ENCODE peak calls at places on chromosomes 3 and 15, in seven cellular contexts. One of them, this sample, is unnamed.

GRCh38 chr3:18237251-18238005 is 187.7 kb downstream of the SATB1 start:
- DNase-seq in A549: no peak
- DNase-seq in K562: no peak
- DNase-seq in HepG2: no peak
- DNase-seq in GM12878: no peak
- DNase-seq in HCT116: peak; percentile 13
- DNase-seq in H1: no peak
- DNase-seq in this sample: peak; percentile 64

GRCh38 chr3:123331651-123332050 is 117.2 kb downstream of the ADCY5 start:
- DNase-seq in A549: no peak
- DNase-seq in K562: no peak
- DNase-seq in HepG2: no peak
- DNase-seq in GM12878: no peak
- DNase-seq in HCT116: no peak
- DNase-seq in H1: no peak
- DNase-seq in this sample: no peak

GRCh38 chr3:71919572-71919971 is 134.6 kb upstream of the PROK2 start:
- DNase-seq in A549: no peak
- DNase-seq in K562: no peak
- DNase-seq in HepG2: no peak
- DNase-seq in GM12878: no peak
- DNase-seq in HCT116: no peak
- DNase-seq in H1: no peak
- DNase-seq in this sample: no peak

GRCh38 chr3:29406433-29406832 is 125.6 kb downstream of the RBMS3 start:
- DNase-seq in A549: no peak
- DNase-seq in K562: no peak
- DNase-seq in HepG2: no peak
- DNase-seq in GM12878: no peak
- DNase-seq in HCT116: no peak
- DNase-seq in H1: no peak
- DNase-seq in this sample: no peak

GRCh38 chr15:49610166-49610918 is 10.3 kb downstream of the FAM227B start:
- DNase-seq in A549: no peak
- DNase-seq in K562: no peak
- DNase-seq in HepG2: no peak
- DNase-seq in GM12878: no peak
- DNase-seq in HCT116: no peak
- DNase-seq in H1: no peak
- DNase-seq in this sample: no peak

GRCh38 chr15:77013786-77014136 is 18.8 kb downstream of the PSTPIP1 start:
- DNase-seq in A549: no peak
- DNase-seq in K562: peak; percentile 27
- DNase-seq in HepG2: no peak
- DNase-seq in GM12878: no peak
- DNase-seq in HCT116: peak; percentile 24
- DNase-seq in H1: no peak
- DNase-seq in this sample: no peak

GRCh38 chr3:23662079-23662617 is 143.6 kb upstream of the UBE2E1 start:
- DNase-seq in A549: no peak
- DNase-seq in K562: no peak
- DNase-seq in HepG2: no peak
- DNase-seq in GM12878: no peak
- DNase-seq in HCT116: no peak
- DNase-seq in H1: no peak
- DNase-seq in this sample: peak; percentile 45

GRCh38 chr3:126473292-126474168 is 2.2 kb downstream of the ZXDC start:
- DNase-seq in A549: no peak
- DNase-seq in K562: no peak
- DNase-seq in HepG2: no peak
- DNase-seq in GM12878: no peak
- DNase-seq in HCT116: no peak
- DNase-seq in H1: no peak
- DNase-seq in this sample: no peak

GRCh38 chr3:67947808-67948508 is 293.5 kb upstream of the SUCLG2 start:
- DNase-seq in A549: peak; percentile 14
- DNase-seq in K562: no peak
- DNase-seq in HepG2: peak; percentile 70
- DNase-seq in GM12878: no peak
- DNase-seq in HCT116: no peak
- DNase-seq in H1: peak; percentile 23
- DNase-seq in this sample: no peak

GRCh38 chr3:136281966-136282554 is 31.9 kb downstream of the PCCB start:
- DNase-seq in A549: no peak
- DNase-seq in K562: no peak
- DNase-seq in HepG2: no peak
- DNase-seq in GM12878: no peak
- DNase-seq in HCT116: no peak
- DNase-seq in H1: no peak
- DNase-seq in this sample: no peak

GRCh38 chr15:92655178-92655995 is at the start of gene FAM174B:
- DNase-seq in A549: peak; percentile 68
- DNase-seq in K562: no peak
- DNase-seq in HepG2: no peak
- DNase-seq in GM12878: no peak
- DNase-seq in HCT116: no peak
- DNase-seq in H1: no peak
- DNase-seq in this sample: no peak

GRCh38 chr15:22888120-22888859 is 49.8 kb downstream of the NIPA2 start:
- DNase-seq in A549: peak; percentile 71
- DNase-seq in K562: peak; percentile 32
- DNase-seq in HepG2: no peak
- DNase-seq in GM12878: no peak
- DNase-seq in HCT116: no peak
- DNase-seq in H1: no peak
- DNase-seq in this sample: peak; percentile 99

GRCh38 chr3:194139977-194140351 is 4.0 kb downstream of the HES1 start:
- DNase-seq in A549: no peak
- DNase-seq in K562: no peak
- DNase-seq in HepG2: no peak
- DNase-seq in GM12878: no peak
- DNase-seq in HCT116: no peak
- DNase-seq in H1: no peak
- DNase-seq in this sample: peak; percentile 14

GRCh38 chr15:41940441-41940857 is 31.9 kb downstream of the EHD4 start:
- DNase-seq in A549: peak; percentile 38
- DNase-seq in K562: no peak
- DNase-seq in HepG2: peak; percentile 20
- DNase-seq in GM12878: no peak
- DNase-seq in HCT116: peak; percentile 82
- DNase-seq in H1: no peak
- DNase-seq in this sample: peak; percentile 87

GRCh38 chr15:31459011-31459748 is 132.5 kb downstream of the KLF13 start:
- DNase-seq in A549: no peak
- DNase-seq in K562: no peak
- DNase-seq in HepG2: no peak
- DNase-seq in GM12878: peak; percentile 77
- DNase-seq in HCT116: no peak
- DNase-seq in H1: no peak
- DNase-seq in this sample: peak; percentile 37

GRCh38 chr15:31458591-31458990 is 132.0 kb downstream of the KLF13 start:
- DNase-seq in A549: no peak
- DNase-seq in K562: no peak
- DNase-seq in HepG2: no peak
- DNase-seq in GM12878: no peak
- DNase-seq in HCT116: no peak
- DNase-seq in H1: no peak
- DNase-seq in this sample: no peak

GRCh38 chr15:31456329-31457060 is 129.9 kb downstream of the KLF13 start:
- DNase-seq in A549: no peak
- DNase-seq in K562: no peak
- DNase-seq in HepG2: no peak
- DNase-seq in GM12878: no peak
- DNase-seq in HCT116: no peak
- DNase-seq in H1: no peak
- DNase-seq in this sample: no peak

GRCh38 chr15:31457161-31457560 is 130.5 kb downstream of the KLF13 start:
- DNase-seq in A549: peak; percentile 38
- DNase-seq in K562: no peak
- DNase-seq in HepG2: no peak
- DNase-seq in GM12878: no peak
- DNase-seq in HCT116: no peak
- DNase-seq in H1: no peak
- DNase-seq in this sample: no peak

DNA sequence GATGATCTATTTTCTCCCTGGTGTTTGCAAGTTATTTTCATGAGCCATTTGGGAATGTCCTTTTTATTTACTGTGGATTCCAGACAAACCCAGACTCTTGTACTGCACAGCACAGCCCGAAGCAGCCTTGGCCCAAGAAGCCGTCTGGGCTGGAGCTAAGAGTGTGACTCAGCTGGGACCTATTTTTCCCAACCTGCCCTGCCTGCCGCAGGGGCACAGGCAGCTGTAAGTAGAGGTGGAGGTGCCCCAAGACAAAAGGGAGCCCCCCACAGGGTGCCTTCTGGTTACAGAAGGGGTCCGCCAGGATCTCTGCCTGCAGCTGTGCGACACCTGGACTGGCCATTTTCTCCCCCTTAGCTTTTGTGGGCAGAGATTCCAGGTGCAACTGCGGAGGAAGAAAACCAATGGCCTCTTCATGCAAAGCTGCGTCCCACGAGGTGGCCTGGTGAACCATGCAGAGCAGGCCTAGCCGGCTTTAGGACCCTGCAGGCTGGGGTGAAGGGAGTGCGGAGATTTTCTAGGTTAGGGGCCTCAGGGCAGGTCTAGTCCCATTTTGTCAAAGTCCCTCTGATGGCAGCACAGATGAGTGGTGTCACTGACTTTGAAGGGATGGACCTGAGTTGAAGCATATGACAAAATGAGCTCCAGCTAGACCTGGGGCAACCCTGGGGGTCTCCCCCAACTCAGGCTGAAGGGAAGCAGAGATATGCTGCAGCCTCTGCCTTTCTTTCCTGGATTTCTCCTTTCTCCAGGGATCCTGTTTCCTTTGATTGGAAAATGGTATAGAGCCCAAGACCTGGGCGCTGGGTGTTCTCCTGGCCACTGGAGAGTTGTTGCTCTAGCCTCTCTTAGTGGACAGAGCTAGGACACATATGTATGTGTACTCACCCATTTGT is 131.2 kb downstream of the KLF13 start:
- DNase-seq in A549: peak; percentile 69
- DNase-seq in K562: no peak
- DNase-seq in HepG2: no peak
- DNase-seq in GM12878: no peak
- DNase-seq in HCT116: no peak
- DNase-seq in H1: no peak
- DNase-seq in this sample: peak; percentile 44
- TF ChIP-seq CEBPB in A549: no peak
- TF ChIP-seq CEBPB in K562: no peak
- TF ChIP-seq CEBPB in HepG2: no peak
- TF ChIP-seq CEBPB in GM12878: no peak
- TF ChIP-seq CEBPB in HCT116: no peak
- TF ChIP-seq CEBPB in H1: no peak
- TF ChIP-seq CEBPB in this sample: no peak

DNA sequence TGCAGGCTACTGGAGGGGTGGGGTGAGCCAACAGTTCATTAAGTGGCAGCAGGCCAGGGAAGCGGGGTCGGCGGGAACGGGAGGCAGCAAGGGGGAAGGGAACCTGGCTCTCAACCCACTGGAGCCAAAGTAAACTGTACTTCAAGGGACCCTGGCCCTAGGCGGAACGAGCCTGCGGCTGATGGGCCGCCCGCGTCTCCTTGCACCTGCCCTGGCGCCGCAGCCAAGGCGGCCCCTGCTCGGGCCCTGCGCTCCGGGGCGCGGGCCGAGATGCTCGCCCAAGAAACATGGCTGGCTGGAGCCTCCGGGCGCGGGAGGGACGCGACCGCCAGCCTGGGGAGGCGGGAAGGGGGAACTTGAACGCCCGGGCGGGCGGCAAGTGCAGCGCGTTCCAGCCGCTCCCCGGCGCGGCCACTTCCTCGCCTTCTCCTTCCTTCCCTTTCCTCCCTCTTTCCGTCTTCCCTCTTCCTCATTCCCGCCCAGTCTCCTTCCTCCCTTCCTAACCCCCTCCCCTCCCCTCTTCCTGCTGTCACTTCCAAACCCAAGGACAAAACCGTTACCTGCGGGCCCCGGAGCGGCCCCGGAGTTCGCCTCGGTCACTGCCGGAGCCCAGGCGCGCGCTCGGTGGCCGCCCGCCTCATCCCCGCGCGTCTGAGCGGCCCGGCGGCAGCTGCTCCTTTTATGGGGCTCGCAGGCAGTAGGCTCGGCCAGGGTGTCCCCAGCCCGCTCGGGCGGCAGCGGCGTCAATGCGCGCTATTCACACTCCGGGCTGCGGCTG is 489.7 kb downstream of the MAGI1 start:
- DNase-seq in A549: no peak
- DNase-seq in K562: no peak
- DNase-seq in HepG2: peak; percentile 9
- DNase-seq in GM12878: no peak
- DNase-seq in HCT116: no peak
- DNase-seq in H1: no peak
- DNase-seq in this sample: no peak
- TF ChIP-seq CEBPB in A549: no peak
- TF ChIP-seq CEBPB in K562: no peak
- TF ChIP-seq CEBPB in HepG2: no peak
- TF ChIP-seq CEBPB in GM12878: no peak
- TF ChIP-seq CEBPB in HCT116: no peak
- TF ChIP-seq CEBPB in H1: no peak
- TF ChIP-seq CEBPB in this sample: no peak

GRCh38 chr3:150546226-150547044 is at the start of the genes EIF2A and SERP1:
- DNase-seq in A549: peak; percentile 99
- DNase-seq in K562: peak; percentile 88
- DNase-seq in HepG2: peak; percentile 97
- DNase-seq in GM12878: peak; percentile 98
- DNase-seq in HCT116: peak; percentile 98
- DNase-seq in H1: peak; percentile 96
- DNase-seq in this sample: peak; percentile 99
- TF ChIP-seq CEBPB in A549: no peak
- TF ChIP-seq CEBPB in K562: no peak
- TF ChIP-seq CEBPB in HepG2: no peak
- TF ChIP-seq CEBPB in GM12878: no peak
- TF ChIP-seq CEBPB in HCT116: no peak
- TF ChIP-seq CEBPB in H1: no peak
- TF ChIP-seq CEBPB in this sample: peak; percentile 35

DNA sequence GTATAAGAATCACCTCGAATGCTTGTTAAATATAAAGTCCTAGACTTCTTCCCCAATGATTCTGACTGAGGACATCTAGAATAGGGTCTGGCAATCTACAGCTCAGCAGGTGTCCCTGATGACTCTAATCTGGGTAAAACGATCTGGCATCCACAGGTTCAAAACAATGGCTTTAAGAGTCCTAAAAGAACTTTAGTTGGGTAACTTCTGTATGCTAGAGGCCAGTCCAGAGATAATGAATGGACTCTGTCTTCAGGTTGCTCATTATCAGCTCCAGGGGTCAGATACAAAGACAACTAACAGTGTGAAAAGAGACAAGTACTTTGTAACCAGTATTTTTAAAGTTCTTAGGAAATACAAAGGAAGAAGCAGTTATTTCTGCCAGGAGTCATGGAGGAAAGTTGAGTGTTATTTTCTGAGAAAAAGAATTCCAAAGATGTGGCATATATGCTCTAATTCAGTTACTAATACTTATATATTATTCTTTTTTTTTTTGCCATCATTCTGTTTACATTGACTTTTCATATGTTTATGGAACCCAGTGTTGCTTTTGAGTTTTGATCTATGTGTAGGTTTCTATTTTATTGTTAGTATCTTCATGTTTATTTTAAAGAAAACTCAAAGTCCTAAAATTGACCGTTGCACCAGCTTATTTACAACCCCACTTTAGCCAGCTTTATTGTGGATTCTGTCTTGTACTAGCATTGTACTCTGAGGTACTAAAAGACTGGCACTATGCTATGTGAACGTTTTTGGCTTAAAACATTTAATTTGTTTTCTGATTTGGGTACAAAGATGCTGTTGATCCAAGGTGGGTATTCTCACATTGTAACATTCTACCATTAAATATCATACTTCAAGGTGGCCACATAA is 3.1 kb upstream of the GPR15 start:
- DNase-seq in A549: no peak
- DNase-seq in K562: no peak
- DNase-seq in HepG2: peak; percentile 14
- DNase-seq in GM12878: no peak
- DNase-seq in HCT116: no peak
- DNase-seq in H1: no peak
- DNase-seq in this sample: no peak
- TF ChIP-seq CEBPB in A549: no peak
- TF ChIP-seq CEBPB in K562: no peak
- TF ChIP-seq CEBPB in HepG2: no peak
- TF ChIP-seq CEBPB in GM12878: no peak
- TF ChIP-seq CEBPB in HCT116: no peak
- TF ChIP-seq CEBPB in H1: no peak
- TF ChIP-seq CEBPB in this sample: no peak

This sample was measured in IMR-90.